ENCODE peak calls at places on chromosome 13, in eight cellular contexts. One of them, this sample, is unnamed.

GRCh38 chr13:114107686-114108081 is 24.7 kb downstream of the RASA3 start:
- DNase-seq in naive thymus-derived CD4-positive, alpha-beta T cell: no peak
- DNase-seq in mammary epithelial cell: no peak
- DNase-seq in iPS DF 6.9: no peak
- DNase-seq in GM23248: peak; percentile 86
- DNase-seq in thoracic aorta: no peak
- DNase-seq in CD4-positive, alpha-beta memory T cell: no peak
- DNase-seq in SJSA1: no peak
- DNase-seq in this sample: peak; percentile 12

GRCh38 chr13:74134777-74135305 is 637 bp upstream of the KLF12 start:
- DNase-seq in naive thymus-derived CD4-positive, alpha-beta T cell: peak; percentile 64
- DNase-seq in mammary epithelial cell: no peak
- DNase-seq in iPS DF 6.9: no peak
- DNase-seq in GM23248: peak; percentile 77
- DNase-seq in thoracic aorta: peak; percentile 5
- DNase-seq in CD4-positive, alpha-beta memory T cell: peak; percentile 73
- DNase-seq in SJSA1: peak; percentile 70
- DNase-seq in this sample: peak; percentile 30

GRCh38 chr13:85377783-85378182 is 421.4 kb downstream of the SLITRK6 start:
- DNase-seq in naive thymus-derived CD4-positive, alpha-beta T cell: no peak
- DNase-seq in mammary epithelial cell: peak; percentile 76
- DNase-seq in iPS DF 6.9: no peak
- DNase-seq in GM23248: no peak
- DNase-seq in thoracic aorta: no peak
- DNase-seq in CD4-positive, alpha-beta memory T cell: no peak
- DNase-seq in SJSA1: no peak
- DNase-seq in this sample: no peak

GRCh38 chr13:50481936-50482335 is 361.6 kb downstream of the DLEU7 start:
- DNase-seq in naive thymus-derived CD4-positive, alpha-beta T cell: no peak
- DNase-seq in mammary epithelial cell: no peak
- DNase-seq in iPS DF 6.9: no peak
- DNase-seq in GM23248: no peak
- DNase-seq in thoracic aorta: no peak
- DNase-seq in CD4-positive, alpha-beta memory T cell: no peak
- DNase-seq in SJSA1: no peak
- DNase-seq in this sample: no peak

GRCh38 chr13:53821632-53822031 is 793.0 kb downstream of the OLFM4 start:
- DNase-seq in naive thymus-derived CD4-positive, alpha-beta T cell: no peak
- DNase-seq in mammary epithelial cell: no peak
- DNase-seq in iPS DF 6.9: no peak
- DNase-seq in GM23248: no peak
- DNase-seq in thoracic aorta: no peak
- DNase-seq in CD4-positive, alpha-beta memory T cell: no peak
- DNase-seq in SJSA1: no peak
- DNase-seq in this sample: no peak

GRCh38 chr13:34467450-34468083 is 474.5 kb upstream of the NBEA start:
- DNase-seq in naive thymus-derived CD4-positive, alpha-beta T cell: no peak
- DNase-seq in mammary epithelial cell: peak; percentile 14
- DNase-seq in iPS DF 6.9: no peak
- DNase-seq in GM23248: no peak
- DNase-seq in thoracic aorta: no peak
- DNase-seq in CD4-positive, alpha-beta memory T cell: no peak
- DNase-seq in SJSA1: no peak
- DNase-seq in this sample: no peak

GRCh38 chr13:29935309-29935981 is 85.0 kb upstream of the UBL3 start:
- DNase-seq in naive thymus-derived CD4-positive, alpha-beta T cell: peak; percentile 81
- DNase-seq in mammary epithelial cell: no peak
- DNase-seq in iPS DF 6.9: no peak
- DNase-seq in GM23248: no peak
- DNase-seq in thoracic aorta: no peak
- DNase-seq in CD4-positive, alpha-beta memory T cell: peak; percentile 84
- DNase-seq in SJSA1: no peak
- DNase-seq in this sample: no peak

GRCh38 chr13:51818771-51819511 is 15.0 kb upstream of the DHRS12 start:
- DNase-seq in naive thymus-derived CD4-positive, alpha-beta T cell: no peak
- DNase-seq in mammary epithelial cell: peak; percentile 55
- DNase-seq in iPS DF 6.9: no peak
- DNase-seq in GM23248: peak; percentile 62
- DNase-seq in thoracic aorta: no peak
- DNase-seq in CD4-positive, alpha-beta memory T cell: peak; percentile 34
- DNase-seq in SJSA1: no peak
- DNase-seq in this sample: no peak

GRCh38 chr13:82606008-82606407 is 1276.3 kb downstream of the SLITRK1 start:
- DNase-seq in naive thymus-derived CD4-positive, alpha-beta T cell: no peak
- DNase-seq in mammary epithelial cell: no peak
- DNase-seq in iPS DF 6.9: no peak
- DNase-seq in GM23248: no peak
- DNase-seq in thoracic aorta: no peak
- DNase-seq in CD4-positive, alpha-beta memory T cell: no peak
- DNase-seq in SJSA1: no peak
- DNase-seq in this sample: no peak

GRCh38 chr13:29607465-29607864 is 12.0 kb upstream of the SLC7A1 start:
- DNase-seq in naive thymus-derived CD4-positive, alpha-beta T cell: no peak
- DNase-seq in mammary epithelial cell: no peak
- DNase-seq in iPS DF 6.9: no peak
- DNase-seq in GM23248: peak; percentile 47
- DNase-seq in thoracic aorta: no peak
- DNase-seq in CD4-positive, alpha-beta memory T cell: no peak
- DNase-seq in SJSA1: no peak
- DNase-seq in this sample: no peak

GRCh38 chr13:62185631-62186256 is 770.1 kb upstream of the PCDH20 start:
- DNase-seq in naive thymus-derived CD4-positive, alpha-beta T cell: no peak
- DNase-seq in mammary epithelial cell: no peak
- DNase-seq in iPS DF 6.9: peak; percentile 4
- DNase-seq in GM23248: no peak
- DNase-seq in thoracic aorta: no peak
- DNase-seq in CD4-positive, alpha-beta memory T cell: no peak
- DNase-seq in SJSA1: no peak
- DNase-seq in this sample: no peak

GRCh38 chr13:103525530-103525929 is 459.3 kb upstream of the SLC10A2 start:
- DNase-seq in naive thymus-derived CD4-positive, alpha-beta T cell: no peak
- DNase-seq in mammary epithelial cell: no peak
- DNase-seq in iPS DF 6.9: no peak
- DNase-seq in GM23248: no peak
- DNase-seq in thoracic aorta: no peak
- DNase-seq in CD4-positive, alpha-beta memory T cell: no peak
- DNase-seq in SJSA1: no peak
- DNase-seq in this sample: no peak

GRCh38 chr13:95955255-95955654 is 97.9 kb downstream of the UGGT2 start:
- DNase-seq in naive thymus-derived CD4-positive, alpha-beta T cell: no peak
- DNase-seq in mammary epithelial cell: no peak
- DNase-seq in iPS DF 6.9: no peak
- DNase-seq in GM23248: no peak
- DNase-seq in thoracic aorta: no peak
- DNase-seq in CD4-positive, alpha-beta memory T cell: no peak
- DNase-seq in SJSA1: no peak
- DNase-seq in this sample: no peak

GRCh38 chr13:73335226-73335625 is 276.4 kb downstream of the KLF5 start:
- DNase-seq in naive thymus-derived CD4-positive, alpha-beta T cell: no peak
- DNase-seq in mammary epithelial cell: peak; percentile 95
- DNase-seq in iPS DF 6.9: no peak
- DNase-seq in GM23248: peak; percentile 86
- DNase-seq in thoracic aorta: no peak
- DNase-seq in CD4-positive, alpha-beta memory T cell: no peak
- DNase-seq in SJSA1: peak; percentile 2
- DNase-seq in this sample: no peak

GRCh38 chr13:67443901-67444300 is 213.8 kb upstream of the PCDH9 start:
- DNase-seq in naive thymus-derived CD4-positive, alpha-beta T cell: no peak
- DNase-seq in mammary epithelial cell: no peak
- DNase-seq in iPS DF 6.9: no peak
- DNase-seq in GM23248: no peak
- DNase-seq in thoracic aorta: no peak
- DNase-seq in CD4-positive, alpha-beta memory T cell: no peak
- DNase-seq in SJSA1: no peak
- DNase-seq in this sample: no peak

GRCh38 chr13:113064534-113065405 is 40.8 kb upstream of the F7 start:
- DNase-seq in naive thymus-derived CD4-positive, alpha-beta T cell: no peak
- DNase-seq in mammary epithelial cell: peak; percentile 8
- DNase-seq in iPS DF 6.9: no peak
- DNase-seq in GM23248: peak; percentile 78
- DNase-seq in thoracic aorta: no peak
- DNase-seq in CD4-positive, alpha-beta memory T cell: no peak
- DNase-seq in SJSA1: peak; percentile 74
- DNase-seq in this sample: no peak

GRCh38 chr13:113065406-113066141 is 40.0 kb upstream of the F7 start:
- DNase-seq in naive thymus-derived CD4-positive, alpha-beta T cell: no peak
- DNase-seq in mammary epithelial cell: no peak
- DNase-seq in iPS DF 6.9: no peak
- DNase-seq in GM23248: no peak
- DNase-seq in thoracic aorta: no peak
- DNase-seq in CD4-positive, alpha-beta memory T cell: no peak
- DNase-seq in SJSA1: no peak
- DNase-seq in this sample: no peak

GRCh38 chr13:113062691-113063090 is 42.9 kb upstream of the F7 start:
- DNase-seq in naive thymus-derived CD4-positive, alpha-beta T cell: no peak
- DNase-seq in mammary epithelial cell: no peak
- DNase-seq in iPS DF 6.9: no peak
- DNase-seq in GM23248: no peak
- DNase-seq in thoracic aorta: no peak
- DNase-seq in CD4-positive, alpha-beta memory T cell: no peak
- DNase-seq in SJSA1: no peak
- DNase-seq in this sample: no peak

GRCh38 chr13:113063091-113063491 is 42.5 kb upstream of the F7 start:
- DNase-seq in naive thymus-derived CD4-positive, alpha-beta T cell: no peak
- DNase-seq in mammary epithelial cell: no peak
- DNase-seq in iPS DF 6.9: no peak
- DNase-seq in GM23248: no peak
- DNase-seq in thoracic aorta: no peak
- DNase-seq in CD4-positive, alpha-beta memory T cell: no peak
- DNase-seq in SJSA1: no peak
- DNase-seq in this sample: no peak

GRCh38 chr13:113064000-113064533 is 41.5 kb upstream of the F7 start:
- DNase-seq in naive thymus-derived CD4-positive, alpha-beta T cell: no peak
- DNase-seq in mammary epithelial cell: no peak
- DNase-seq in iPS DF 6.9: no peak
- DNase-seq in GM23248: no peak
- DNase-seq in thoracic aorta: no peak
- DNase-seq in CD4-positive, alpha-beta memory T cell: no peak
- DNase-seq in SJSA1: no peak
- DNase-seq in this sample: no peak
- H3K4me3 ChIP-seq in naive thymus-derived CD4-positive, alpha-beta T cell: no peak overlapping the region
- H3K4me3 ChIP-seq in mammary epithelial cell: no peak overlapping the region
- H3K4me3 ChIP-seq in iPS DF 6.9: no peak overlapping the region
- H3K4me3 ChIP-seq in GM23248: no peak overlapping the region
- H3K4me3 ChIP-seq in thoracic aorta: no peak overlapping the region
- H3K4me3 ChIP-seq in CD4-positive, alpha-beta memory T cell: no peak overlapping the region
- H3K4me3 ChIP-seq in SJSA1: no peak overlapping the region
- H3K4me3 ChIP-seq in this sample: no peak overlapping the region

DNA sequence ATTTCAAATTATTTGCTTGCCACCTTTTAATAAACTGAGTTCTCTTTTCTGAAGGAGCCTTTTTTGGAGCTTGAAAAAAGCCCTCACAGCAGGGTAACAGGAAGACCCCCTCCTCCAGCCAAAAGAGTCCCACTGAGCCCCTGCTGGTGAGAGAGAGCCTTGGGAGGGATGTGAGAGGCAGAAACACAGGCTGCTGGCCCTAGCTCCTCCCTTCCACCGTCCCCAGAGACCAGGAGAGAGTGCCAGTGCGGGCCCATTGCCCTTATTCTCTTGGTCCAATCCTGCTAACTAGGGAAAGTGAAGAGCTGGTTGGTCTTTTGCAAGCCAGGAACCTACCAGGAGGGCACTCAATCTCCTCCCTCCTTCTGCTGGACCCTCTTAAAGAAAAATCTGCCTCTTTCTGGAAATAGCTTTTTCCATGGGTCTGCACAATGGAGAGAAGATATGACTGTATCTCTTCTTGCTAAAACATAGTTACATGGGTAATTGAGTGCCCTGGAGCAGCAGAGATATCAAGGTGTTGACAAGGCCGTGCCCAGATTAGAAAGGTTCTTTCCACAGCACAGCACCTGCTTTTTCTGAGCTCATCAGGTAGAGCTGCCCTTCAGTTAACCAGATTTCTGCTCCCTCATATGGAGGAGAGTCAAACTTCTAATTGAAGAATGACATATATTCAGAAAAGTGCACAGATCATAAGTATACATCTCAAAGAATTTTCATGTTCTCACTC is 113.9 kb downstream of the LRCH1 start:
- DNase-seq in naive thymus-derived CD4-positive, alpha-beta T cell: no peak
- DNase-seq in mammary epithelial cell: no peak
- DNase-seq in iPS DF 6.9: peak; percentile 58
- DNase-seq in GM23248: no peak
- DNase-seq in thoracic aorta: no peak
- DNase-seq in CD4-positive, alpha-beta memory T cell: no peak
- DNase-seq in SJSA1: no peak
- DNase-seq in this sample: no peak
- H3K27ac ChIP-seq in naive thymus-derived CD4-positive, alpha-beta T cell: peak overlapping the region; percentile 53
- H3K27ac ChIP-seq in mammary epithelial cell: no peak overlapping the region
- H3K27ac ChIP-seq in iPS DF 6.9: no peak overlapping the region
- H3K27ac ChIP-seq in GM23248: no peak overlapping the region
- H3K27ac ChIP-seq in thoracic aorta: peak overlapping the region; percentile 61
- H3K27ac ChIP-seq in CD4-positive, alpha-beta memory T cell: no peak overlapping the region
- H3K27ac ChIP-seq in SJSA1: no peak overlapping the region
- H3K27ac ChIP-seq in this sample: peak overlapping the region; percentile 83

GRCh38 chr13:99360696-99361095 is 53.5 kb upstream of the GPR183 start:
- DNase-seq in naive thymus-derived CD4-positive, alpha-beta T cell: no peak
- DNase-seq in mammary epithelial cell: no peak
- DNase-seq in iPS DF 6.9: no peak
- DNase-seq in GM23248: no peak
- DNase-seq in thoracic aorta: no peak
- DNase-seq in CD4-positive, alpha-beta memory T cell: no peak
- DNase-seq in SJSA1: no peak
- DNase-seq in this sample: no peak

GRCh38 chr13:99362362-99362761 is 55.2 kb upstream of the GPR183 start:
- DNase-seq in naive thymus-derived CD4-positive, alpha-beta T cell: no peak
- DNase-seq in mammary epithelial cell: no peak
- DNase-seq in iPS DF 6.9: no peak
- DNase-seq in GM23248: no peak
- DNase-seq in thoracic aorta: no peak
- DNase-seq in CD4-positive, alpha-beta memory T cell: no peak
- DNase-seq in SJSA1: no peak
- DNase-seq in this sample: no peak

GRCh38 chr13:99359493-99359892 is 52.3 kb upstream of the GPR183 start:
- DNase-seq in naive thymus-derived CD4-positive, alpha-beta T cell: no peak
- DNase-seq in mammary epithelial cell: no peak
- DNase-seq in iPS DF 6.9: no peak
- DNase-seq in GM23248: no peak
- DNase-seq in thoracic aorta: no peak
- DNase-seq in CD4-positive, alpha-beta memory T cell: no peak
- DNase-seq in SJSA1: no peak
- DNase-seq in this sample: no peak

GRCh38 chr13:99363391-99363790 is 56.2 kb upstream of the GPR183 start:
- DNase-seq in naive thymus-derived CD4-positive, alpha-beta T cell: no peak
- DNase-seq in mammary epithelial cell: no peak
- DNase-seq in iPS DF 6.9: no peak
- DNase-seq in GM23248: no peak
- DNase-seq in thoracic aorta: no peak
- DNase-seq in CD4-positive, alpha-beta memory T cell: no peak
- DNase-seq in SJSA1: no peak
- DNase-seq in this sample: no peak

GRCh38 chr13:99361197-99361596 is 54.0 kb upstream of the GPR183 start:
- DNase-seq in naive thymus-derived CD4-positive, alpha-beta T cell: peak; percentile 79
- DNase-seq in mammary epithelial cell: no peak
- DNase-seq in iPS DF 6.9: no peak
- DNase-seq in GM23248: no peak
- DNase-seq in thoracic aorta: no peak
- DNase-seq in CD4-positive, alpha-beta memory T cell: peak; percentile 75
- DNase-seq in SJSA1: no peak
- DNase-seq in this sample: no peak
- H3K4me3 ChIP-seq in naive thymus-derived CD4-positive, alpha-beta T cell: peak overlapping the region; percentile 35
- H3K4me3 ChIP-seq in mammary epithelial cell: no peak overlapping the region
- H3K4me3 ChIP-seq in iPS DF 6.9: no peak overlapping the region
- H3K4me3 ChIP-seq in GM23248: no peak overlapping the region
- H3K4me3 ChIP-seq in thoracic aorta: no peak overlapping the region
- H3K4me3 ChIP-seq in CD4-positive, alpha-beta memory T cell: peak overlapping the region; percentile 25
- H3K4me3 ChIP-seq in SJSA1: no peak overlapping the region
- H3K4me3 ChIP-seq in this sample: no peak overlapping the region

GRCh38 chr13:40979232-40979631 is 39.9 kb downstream of the ELF1 start:
- DNase-seq in naive thymus-derived CD4-positive, alpha-beta T cell: no peak
- DNase-seq in mammary epithelial cell: no peak
- DNase-seq in iPS DF 6.9: no peak
- DNase-seq in GM23248: no peak
- DNase-seq in thoracic aorta: no peak
- DNase-seq in CD4-positive, alpha-beta memory T cell: no peak
- DNase-seq in SJSA1: no peak
- DNase-seq in this sample: no peak
- H3K27ac ChIP-seq in naive thymus-derived CD4-positive, alpha-beta T cell: peak overlapping the region; percentile 86
- H3K27ac ChIP-seq in mammary epithelial cell: no peak overlapping the region
- H3K27ac ChIP-seq in iPS DF 6.9: no peak overlapping the region
- H3K27ac ChIP-seq in GM23248: no peak overlapping the region
- H3K27ac ChIP-seq in thoracic aorta: no peak overlapping the region
- H3K27ac ChIP-seq in CD4-positive, alpha-beta memory T cell: peak overlapping the region; percentile 82
- H3K27ac ChIP-seq in SJSA1: no peak overlapping the region
- H3K27ac ChIP-seq in this sample: peak overlapping the region; percentile 91

This sample was measured in uterus.